ENCODE peak calls at places on chromosomes 7 and 10, in eight cellular contexts. E is upper lobe of right lung, X is HL-60, G is neural crest cell, A is foreskin keratinocyte, I is B cell, Q is choroid plexus epithelial cell, Z is Caco-2. R is an unnamed sample.

GRCh38 chr10:67072654-67073053 is 146.8 kb downstream of the LRRTM3 start:
- DNase-seq in I (no peak), X (no peak), E (no peak), Q (no peak), Z (no peak), A (no peak), G (no peak), R (no peak)

GRCh38 chr10:80500572-80501380 is 36.9 kb upstream of the SH2D4B start:
- DNase-seq in X (peak; percentile 49), I (peak; percentile 66), Q (peak; percentile 55), A (peak; percentile 65), E (peak; percentile 64), G (no peak), Z (no peak), R (no peak)

GRCh38 chr7:39085590-39086049 is 107.9 kb downstream of the POU6F2 start:
- DNase-seq in I (no peak), X (no peak), Z (no peak), Q (peak; percentile 14), E (no peak), G (no peak), A (no peak), R (no peak)

GRCh38 chr7:32194537-32194936 is 124.3 kb upstream of the PDE1C start:
- DNase-seq in A (no peak), E (no peak), Z (no peak), I (no peak), Q (no peak), X (no peak), G (no peak), R (no peak)

GRCh38 chr10:34200355-34200901 is 614.7 kb downstream of the PARD3 start:
- DNase-seq in X (no peak), G (no peak), E (no peak), Q (no peak), A (no peak), I (no peak), Z (no peak), R (no peak)

GRCh38 chr10:88525371-88526079 is 57.6 kb downstream of the RNLS start:
- DNase-seq in A (peak; percentile 17), G (no peak), I (no peak), X (no peak), Q (peak; percentile 89), Z (no peak), E (no peak), R (peak; percentile 64)

GRCh38 chr7:112414855-112415490 is 35.3 kb upstream of the IFRD1 start:
- DNase-seq in I (peak; percentile 12), Q (peak; percentile 70), A (no peak), G (no peak), X (no peak), E (no peak), Z (no peak), R (no peak)

GRCh38 chr10:84826704-84827103 is 498.3 kb downstream of the CCSER2 start:
- DNase-seq in Z (no peak), Q (peak; percentile 44), G (no peak), X (no peak), A (no peak), E (no peak), I (no peak), R (no peak)

GRCh38 chr7:84647797-84648762 is 453.5 kb upstream of the SEMA3A start:
- DNase-seq in G (no peak), X (no peak), A (no peak), I (no peak), E (no peak), Q (peak; percentile 79), Z (no peak), R (no peak)

GRCh38 chr7:51318886-51319579 is 2.4 kb upstream of the COBL start:
- DNase-seq in G (no peak), Q (no peak), A (no peak), I (no peak), Z (peak; percentile 75), E (no peak), X (no peak), R (no peak)
- TF ChIP-seq CTCF in G (no peak), Q (no peak), A (no peak), I (no peak), Z (no peak), E (no peak), X (no peak), R (no peak)

GRCh38 chr7:44347546-44348114 is 22.2 kb upstream of the CAMK2B start:
- DNase-seq in Q (no peak), E (no peak), I (no peak), G (no peak), A (no peak), Z (no peak), X (no peak), R (no peak)

GRCh38 chr7:44353668-44354067 is 28.3 kb upstream of the CAMK2B start:
- DNase-seq in Q (no peak), A (no peak), X (no peak), G (no peak), Z (no peak), E (no peak), I (no peak), R (no peak)

GRCh38 chr7:44346063-44346462 is 20.7 kb upstream of the CAMK2B start:
- DNase-seq in E (no peak), X (no peak), I (no peak), G (no peak), A (no peak), Q (no peak), Z (no peak), R (no peak)

GRCh38 chr7:44348851-44349781 is 23.7 kb upstream of the CAMK2B start:
- DNase-seq in Q (peak; percentile 39), A (no peak), X (no peak), I (no peak), G (no peak), Z (no peak), E (no peak), R (no peak)

DNA sequence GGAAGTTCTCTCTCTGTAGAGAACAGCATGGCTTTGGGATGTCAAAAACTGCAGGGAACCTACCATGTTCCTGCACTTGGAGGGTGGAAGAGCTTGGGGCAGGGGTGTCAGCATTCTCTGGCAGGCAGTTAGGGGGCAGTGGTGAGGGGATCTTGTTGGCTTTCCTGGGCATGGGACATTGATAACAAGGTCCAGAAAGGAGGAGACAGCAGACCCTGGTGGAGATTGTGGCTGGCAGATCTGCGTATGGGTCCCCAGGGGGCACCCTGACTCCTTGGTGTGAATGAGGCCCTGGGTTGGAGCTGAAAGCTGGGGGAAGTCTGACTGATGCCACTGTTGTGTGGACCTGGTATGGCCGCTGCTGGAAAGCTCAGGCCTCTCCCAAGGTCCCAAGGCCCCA is 22.9 kb upstream of the CAMK2B start:
- DNase-seq in Z (no peak), G (no peak), E (no peak), I (no peak), Q (peak; percentile 71), X (peak; percentile 23), A (no peak), R (peak; percentile 46)
- TF ChIP-seq CTCF in Z (peak; percentile 44), G (no peak), E (no peak), I (no peak), Q (peak; percentile 76), X (no peak), A (peak; percentile 63), R (peak; percentile 69)

GRCh38 chr7:16604054-16604453 is 41.5 kb downstream of the ANKMY2 start:
- DNase-seq in E (no peak), Z (no peak), Q (peak; percentile 65), X (no peak), A (no peak), I (no peak), G (no peak), R (no peak)
- TF ChIP-seq CTCF in E (peak; percentile 11), Z (peak; percentile 8), Q (peak; percentile 52), X (no peak), A (peak; percentile 50), I (no peak), G (peak; percentile 24), R (no peak)

GRCh38 chr7:159116581-159117339 is 27.9 kb downstream of the VIPR2 start:
- DNase-seq in X (no peak), A (no peak), I (no peak), Q (no peak), E (peak; percentile 15), Z (peak; percentile 29), G (no peak), R (no peak)
- TF ChIP-seq CTCF in X (no peak), A (no peak), I (no peak), Q (no peak), E (no peak), Z (no peak), G (no peak), R (no peak)

R was measured in Calu3.